ENCODE peak calls at places on chromosomes 4 and X, in eight cellular contexts. C is HT1080; X is NCI-H1436; Y is midbrain; O is NCI-H774; T is activated CD8-positive, alpha-beta memory T cell treated with anti-CD3 and anti-CD28 coated beads for 1 hour; L is aorta; G is nucleus accumbens. M is an unnamed sample.

GRCh38 chr4:38106301-38106700 is 146.1 kb downstream of the PTTG2 start:
- DNase-seq in X (no peak), G (no peak), Y (no peak), C (no peak), L (no peak), O (no peak), T (no peak), M (no peak)

GRCh38 chrX:129449141-129449540 is 74.1 kb downstream of the SMARCA1 start:
- DNase-seq in G (no peak), X (no peak), T (no peak), L (no peak), C (no peak), O (no peak), Y (no peak), M (peak)

GRCh38 chrX:1053072-1053471 is 159.4 kb downstream of the CRLF2 start:
- DNase-seq in O (no peak), C (no peak), G (no peak), T (no peak), X (no peak), Y (no peak), L (no peak), M (no peak)

GRCh38 chr4:3310301-3311094 is 17.7 kb downstream of the RGS12 start:
- DNase-seq in X (no peak), Y (no peak), T (no peak), L (peak), O (no peak), G (no peak), C (no peak), M (no peak)

GRCh38 chr4:1784789-1785591 is 8.1 kb upstream of the FGFR3 start:
- DNase-seq in G (no peak), X (no peak), T (no peak), Y (no peak), O (no peak), C (no peak), L (no peak), M (no peak)

GRCh38 chr4:157818946-157819692 is 353.7 kb downstream of the GASK1B start:
- DNase-seq in C (no peak), L (peak), X (no peak), Y (no peak), T (no peak), O (peak), G (no peak), M (no peak)

GRCh38 chr4:4425696-4426095 is 38.8 kb downstream of the NSG1 start:
- DNase-seq in Y (no peak), G (no peak), T (no peak), C (no peak), O (no peak), X (no peak), L (peak), M (no peak)

GRCh38 chrX:39840141-39841126 is 257.3 kb downstream of the BCOR start:
- DNase-seq in G (no peak), T (no peak), Y (no peak), L (peak), C (no peak), O (no peak), X (no peak), M (no peak)

GRCh38 chr4:153488719-153489384 is 22.7 kb downstream of the TMEM131L start:
- DNase-seq in Y (no peak), C (no peak), O (no peak), G (peak), L (no peak), X (no peak), T (no peak), M (no peak)

GRCh38 chr4:143253156-143253555 is 68.4 kb downstream of the USP38 start:
- DNase-seq in C (peak), L (no peak), G (no peak), T (no peak), O (no peak), X (no peak), Y (no peak), M (no peak)

GRCh38 chr4:110622841-110623709 is at the start of gene PITX2:
- DNase-seq in L (peak), Y (no peak), X (no peak), O (no peak), T (no peak), C (peak), G (peak), M (peak)

GRCh38 chr4:81255524-81255923 is 40.5 kb upstream of the PRKG2 start:
- DNase-seq in O (no peak), T (no peak), C (no peak), X (no peak), L (no peak), Y (no peak), G (no peak), M (peak)

GRCh38 chr4:4639370-4639769 is 97.5 kb upstream of the STX18 start:
- DNase-seq in X (no peak), O (no peak), L (no peak), Y (no peak), C (no peak), G (no peak), T (no peak), M (no peak)

M was measured in ELR.